ENCODE peak calls at places on chromosomes 12 and 14, in eight cellular contexts. V is A549, Z is fibroblast of mammary gland, R is IMR-90, X is BJ, Q is cardiac muscle cell, A is ovary, I is mucosa of descending colon. U is an unnamed sample.

GRCh38 chr12:132282950-132283771 is 46.2 kb downstream of the GALNT9 start:
- DNase-seq in I (peak; percentile 46), V (no peak), A (no peak), X (no peak), R (no peak), Q (no peak), Z (no peak), U (no peak)

GRCh38 chr14:37826869-37827268 is 231.4 kb downstream of the TTC6 start:
- DNase-seq in V (no peak), Q (no peak), I (no peak), R (no peak), A (no peak), X (no peak), Z (no peak), U (no peak)

GRCh38 chr12:75876843-75877587 is 154.6 kb downstream of the PHLDA1 start:
- DNase-seq in R (no peak), A (no peak), Q (no peak), I (no peak), Z (no peak), X (no peak), V (no peak), U (no peak)

GRCh38 chr12:104694161-104694560 is 237.4 kb downstream of the CHST11 start:
- DNase-seq in X (no peak), A (no peak), Z (no peak), R (no peak), I (no peak), V (no peak), Q (no peak), U (peak; percentile 34)

GRCh38 chr12:40054554-40055226 is 51.2 kb downstream of the SLC2A13 start:
- DNase-seq in R (peak; percentile 80), I (no peak), V (peak; percentile 58), X (peak; percentile 6), Q (no peak), A (peak; percentile 15), Z (peak; percentile 85), U (peak; percentile 82)

GRCh38 chr12:39605996-39606395 is 13.6 kb downstream of the ABCD2 start:
- DNase-seq in I (no peak), A (no peak), V (peak; percentile 14), Q (no peak), Z (peak; percentile 38), R (no peak), X (no peak), U (peak; percentile 4)

GRCh38 chr12:121983546-121984205 is 38.0 kb upstream of the BCL7A start:
- DNase-seq in Z (no peak), Q (no peak), A (no peak), X (no peak), V (no peak), I (no peak), R (no peak), U (no peak)

GRCh38 chr14:91614187-91614586 is 104.1 kb upstream of the PPP4R3A start:
- DNase-seq in V (peak; percentile 21), I (no peak), X (no peak), A (no peak), Q (no peak), Z (peak; percentile 20), R (peak; percentile 6), U (no peak)

GRCh38 chr12:24903305-24904088 is 45.4 kb downstream of the BCAT1 start:
- DNase-seq in V (no peak), Q (no peak), I (no peak), A (no peak), R (no peak), X (no peak), Z (peak; percentile 32), U (peak; percentile 23)
- H3K4me3 ChIP-seq in V (no peak overlapping the region), Q (peak overlapping the region; percentile 22), I (no peak overlapping the region), A (peak overlapping the region; percentile 16), R (peak overlapping the region; percentile 53), X (peak overlapping the region; percentile 58), Z (peak overlapping the region; percentile 55), U (peak overlapping the region; percentile 71)

DNA sequence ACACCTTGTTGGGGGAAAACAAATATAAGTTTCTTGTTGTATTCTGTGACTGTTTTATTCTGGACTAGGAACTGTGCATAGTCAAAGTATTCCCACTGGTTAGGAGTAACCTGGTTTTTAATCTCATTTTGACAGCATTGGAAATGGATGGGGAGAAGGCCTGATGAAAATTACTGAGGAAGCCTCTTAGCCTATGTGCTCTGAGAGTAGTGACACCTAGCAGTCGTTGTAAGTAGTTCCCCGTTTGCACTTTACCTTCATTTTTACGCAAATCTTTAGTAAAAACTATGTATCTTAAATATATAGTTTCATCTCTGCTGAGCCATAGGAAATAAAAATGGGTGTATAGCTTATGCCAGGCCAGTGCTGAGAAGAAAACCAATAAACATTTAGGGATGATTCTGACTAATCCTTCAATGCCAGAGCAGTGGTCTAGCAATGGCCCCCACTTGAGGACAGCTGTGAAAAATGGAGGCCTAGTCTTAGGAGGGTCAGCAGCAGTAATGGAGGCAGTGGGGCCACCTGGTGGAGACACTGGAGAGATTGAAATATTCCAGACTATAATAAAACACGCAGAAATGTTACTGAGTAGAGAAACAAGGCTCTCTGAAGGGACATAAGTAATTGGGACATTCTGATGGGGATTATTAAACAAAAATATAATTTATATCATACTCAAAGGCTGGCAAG is 133.2 kb upstream of the NOVA1 start:
- DNase-seq in Z (peak; percentile 44), X (no peak), A (no peak), Q (peak; percentile 53), R (peak; percentile 3), I (no peak), V (peak; percentile 24), U (no peak)
- TF ChIP-seq CTCF in Z (peak; percentile 58), X (peak; percentile 3), A (peak; percentile 12), Q (peak; percentile 58), R (peak; percentile 50), I (no peak), V (peak; percentile 24), U (peak; percentile 35)

GRCh38 chr12:54007538-54008259 is 1.1 kb upstream of the HOXC8 start:
- DNase-seq in Z (no peak), Q (no peak), I (no peak), V (no peak), X (no peak), A (no peak), R (no peak), U (no peak)
- H3K4me3 ChIP-seq in Z (peak overlapping the region; percentile 88), Q (no peak overlapping the region), I (no peak overlapping the region), V (no peak overlapping the region), X (no peak overlapping the region), A (no peak overlapping the region), R (no peak overlapping the region), U (peak overlapping the region; percentile 98)

GRCh38 chr12:63770375-63770774 is 9.3 kb upstream of the RXYLT1 start:
- DNase-seq in I (no peak), Q (no peak), A (no peak), X (no peak), V (no peak), Z (no peak), R (no peak), U (no peak)
- TF ChIP-seq CTCF in I (no peak), Q (no peak), A (no peak), X (no peak), V (no peak), Z (no peak), R (no peak), U (no peak)